ENCODE peak calls at places on chromosomes 12 and 14, in ten cellular contexts. R is DND-41, S is BJ, X is PC-9, F is heart left ventricle, Q is stomach, M is PC-3, Y is kidney epithelial cell, H is lower lobe of right lung, J is pancreas. C is an unnamed sample. For H3K27me3, the result is how much of the 10 kb centered on the place peaks cover.

GRCh38 chr12:12010277-12011031 is 60.3 kb upstream of the BCL2L14 start:
- DNase-seq in H (peak), X (no peak), Y (peak), Q (no peak), R (peak), J (no peak), S (no peak), M (peak), F (peak), C (peak)

GRCh38 chr12:55724226-55724939 is 4.2 kb downstream of the RDH5 start:
- DNase-seq in F (no peak), M (peak), J (peak), Q (peak), H (peak), R (peak), S (no peak), X (peak), Y (no peak), C (no peak)

GRCh38 chr12:132788375-132789098 is 26.9 kb upstream of the ANKLE2 start:
- DNase-seq in X (no peak), S (no peak), Q (no peak), R (no peak), J (no peak), Y (no peak), H (no peak), M (no peak), F (no peak), C (no peak)

GRCh38 chr12:3272958-3273357 is 195.8 kb downstream of the TSPAN9 start:
- DNase-seq in J (no peak), Q (no peak), R (no peak), Y (no peak), X (no peak), S (no peak), F (no peak), M (peak), H (no peak), C (no peak)

GRCh38 chr14:64844993-64845536 is 34.6 kb downstream of the SPTB start:
- DNase-seq in M (no peak), S (no peak), X (no peak), F (no peak), Y (no peak), H (no peak), J (no peak), R (no peak), Q (no peak), C (no peak)

GRCh38 chr14:59771577-59771976 is 99.0 kb downstream of the RTN1 start:
- DNase-seq in R (no peak), M (peak), Y (no peak), S (no peak), Q (no peak), X (no peak), H (no peak), F (no peak), J (no peak), C (no peak)

GRCh38 chr12:50845021-50845647 is 2.4 kb downstream of the TMPRSS12 start:
- DNase-seq in Y (no peak), J (no peak), H (no peak), M (peak), X (no peak), Q (no peak), F (no peak), S (no peak), R (no peak), C (no peak)

GRCh38 chr12:49621651-49622500 is 1.5 kb upstream of the PRPF40B start:
- DNase-seq in Q (no peak), H (no peak), X (no peak), F (no peak), S (no peak), Y (no peak), M (no peak), R (peak), J (no peak), C (no peak)

GRCh38 chr12:63764481-63764880 is 15.2 kb upstream of the RXYLT1 start:
- DNase-seq in J (no peak), Q (no peak), H (no peak), Y (no peak), F (no peak), R (no peak), M (no peak), S (no peak), X (no peak), C (no peak)

GRCh38 chr12:227286-227915 is 13.4 kb upstream of the SLC6A12 start:
- DNase-seq in J (no peak), F (no peak), Q (no peak), Y (no peak), H (no peak), R (no peak), S (no peak), M (no peak), X (no peak), C (no peak)

GRCh38 chr14:99751539-99752485 is 41.4 kb upstream of the EML1 start:
- DNase-seq in M (peak), Q (no peak), H (peak), J (no peak), S (peak), Y (no peak), F (no peak), X (no peak), R (no peak), C (no peak)

GRCh38 chr12:99619389-99620158 is 28.0 kb upstream of the GARIN6 start:
- DNase-seq in M (peak), X (no peak), Q (no peak), H (no peak), R (peak), J (no peak), S (no peak), F (no peak), Y (no peak), C (no peak)

GRCh38 chr14:33184587-33184986 is 245.9 kb downstream of the NPAS3 start:
- DNase-seq in Y (no peak), M (peak), S (no peak), H (no peak), R (no peak), J (no peak), F (no peak), X (no peak), Q (no peak), C (no peak)

GRCh38 chr14:93797536-93797935 is 9.3 kb upstream of the PRIMA1 start:
- DNase-seq in Y (no peak), M (no peak), X (no peak), H (no peak), F (no peak), Q (no peak), R (no peak), S (no peak), J (no peak), C (no peak)

GRCh38 chr12:108858399-108859074 is 1.2 kb upstream of the SSH1 start:
- DNase-seq in X (no peak), M (no peak), H (no peak), S (no peak), Y (no peak), J (peak), R (peak), Q (no peak), F (peak), C (no peak)

GRCh38 chr14:102993523-102993922 is 63.8 kb downstream of the CDC42BPB start:
- DNase-seq in Y (peak), H (no peak), J (no peak), M (peak), F (no peak), S (peak), X (peak), R (no peak), Q (no peak), C (no peak)

DNA sequence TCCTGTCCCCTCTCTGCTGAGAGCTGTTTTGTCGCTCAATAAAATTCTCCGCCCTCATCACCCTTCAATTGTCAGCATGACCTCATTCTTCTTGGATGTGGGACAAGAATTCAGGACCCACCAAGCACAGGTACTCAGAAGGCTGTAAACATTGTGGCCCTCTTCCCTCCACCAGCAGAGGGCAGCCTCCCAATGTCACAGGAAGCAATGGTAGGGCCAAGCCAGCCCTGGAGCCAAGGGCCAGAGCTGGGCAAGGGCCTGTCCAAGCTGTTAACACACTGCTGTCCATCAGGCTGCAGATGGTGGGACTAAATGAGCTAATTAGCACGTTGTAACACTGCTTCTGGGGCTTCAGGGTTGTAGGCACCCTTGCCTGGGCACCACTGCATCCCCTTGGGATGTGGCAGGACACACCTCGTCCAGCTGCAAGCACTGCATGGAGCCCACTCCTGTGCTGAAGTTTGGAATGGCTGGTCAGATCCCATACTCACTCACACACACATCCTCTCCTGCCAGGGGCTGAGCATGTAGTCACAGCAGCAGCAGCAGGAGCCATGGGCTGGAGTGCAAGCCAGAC is 62.7 kb upstream of the HECTD1 start:
- DNase-seq in R (peak), H (peak), Q (no peak), F (no peak), X (no peak), Y (no peak), J (no peak), S (no peak), M (no peak), C (no peak)
- TF ChIP-seq CTCF in R (peak), H (peak), Q (no peak), F (no peak), X (peak), Y (peak), J (no peak), S (peak), M (peak), C (no peak)

GRCh38 chr12:53937099-53937498 is 1.5 kb upstream of the HOXC13 start:
- DNase-seq in X (no peak), J (no peak), Q (no peak), H (no peak), R (no peak), Y (no peak), M (no peak), F (no peak), S (no peak), C (no peak)
- H3K27me3 ChIP-seq in X (under half), J (half or more), Q (under half), H (half or more), R (under half), Y (half or more), M (under half), F (half or more), S (half or more), C (under half)

DNA sequence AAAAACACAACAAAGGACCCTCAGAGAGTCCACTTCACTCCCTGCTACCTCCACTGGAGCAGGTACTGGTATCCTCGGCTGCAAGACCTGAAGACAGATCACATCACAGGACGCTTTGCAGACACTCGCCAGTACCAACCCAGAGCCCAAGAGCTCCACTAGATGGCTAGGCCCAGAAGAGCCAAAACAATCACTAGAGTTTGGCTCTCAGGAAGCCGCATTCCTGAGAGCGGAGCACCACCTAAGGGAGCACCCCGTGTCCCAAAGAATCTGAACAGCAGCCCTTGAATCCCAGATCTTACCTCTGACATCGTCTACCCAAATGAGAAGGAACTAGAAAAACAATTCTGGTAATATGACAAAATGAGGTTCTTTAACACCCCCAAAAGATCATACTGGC is 399.8 kb downstream of the RAD51B start:
- DNase-seq in H (no peak), R (no peak), S (no peak), F (no peak), Q (no peak), X (no peak), J (no peak), Y (no peak), M (no peak), C (no peak)
- TF ChIP-seq CTCF in H (no peak), R (no peak), S (no peak), F (no peak), Q (no peak), X (no peak), J (no peak), Y (no peak), M (no peak), C (no peak)

GRCh38 chr12:1883513-1883912 is 34.9 kb downstream of the CACNA2D4 start:
- DNase-seq in X (no peak), S (no peak), H (no peak), Q (no peak), M (no peak), Y (no peak), F (no peak), J (no peak), R (no peak), C (no peak)

GRCh38 chr12:1881301-1881700 is 37.2 kb downstream of the CACNA2D4 start:
- DNase-seq in S (no peak), X (no peak), F (no peak), J (no peak), Q (no peak), H (no peak), M (no peak), Y (no peak), R (no peak), C (no peak)

GRCh38 chr12:1881936-1882335 is 36.5 kb downstream of the CACNA2D4 start:
- DNase-seq in F (no peak), X (no peak), R (no peak), J (no peak), Q (no peak), M (no peak), Y (no peak), H (no peak), S (no peak), C (no peak)

GRCh38 chr12:1882850-1883470 is 35.5 kb downstream of the CACNA2D4 start:
- DNase-seq in F (no peak), J (no peak), H (no peak), X (no peak), Q (no peak), M (no peak), Y (no peak), R (no peak), S (no peak), C (no peak)

DNA sequence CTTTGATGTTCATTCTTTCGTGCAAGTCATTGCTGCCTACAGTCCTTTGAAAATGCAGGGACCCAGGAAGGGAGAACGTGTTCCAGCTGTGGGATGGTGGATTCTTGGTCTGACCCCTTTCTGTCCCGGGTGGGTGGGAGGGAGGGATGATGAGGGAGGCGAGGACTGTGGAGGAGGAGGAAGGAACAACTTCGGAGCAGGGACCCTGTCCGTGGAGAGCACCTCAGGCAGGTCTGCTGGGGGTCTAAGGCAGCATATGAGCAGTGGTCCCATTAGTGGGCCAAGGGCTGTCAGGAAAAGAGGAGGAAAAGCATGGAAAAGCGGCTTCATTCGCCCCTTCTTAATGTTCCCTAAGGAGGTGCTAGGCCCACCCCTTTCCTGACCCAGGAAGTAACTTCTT is 36.0 kb downstream of the CACNA2D4 start:
- DNase-seq in R (no peak), Y (no peak), H (no peak), M (no peak), S (no peak), F (no peak), Q (no peak), X (no peak), J (no peak), C (no peak)
- H3K27me3 ChIP-seq in R (under half), Y (under half), H (under half), M (under half), S (under half), F (under half), Q (under half), X (half or more), J (under half), C (under half)